ENCODE peak calls at places on chromosomes 11 and 22, in seven cellular contexts. A, O, Y, X, G, P and T are unnamed samples.

GRCh38 chr11:129143335-129143734 is 48.8 kb downstream of the ARHGAP32 start:
- DNase-seq in A (peak), O (no peak), Y (no peak), X (peak), G (no peak), P (no peak), T (no peak)

GRCh38 chr11:74505911-74506310 is 12.4 kb upstream of the LIPT2 start:
- DNase-seq in A (no peak), O (no peak), Y (no peak), X (no peak), G (no peak), P (no peak), T (no peak)

GRCh38 chr22:37571258-37571991 is 8.5 kb downstream of the LGALS2 start:
- DNase-seq in A (peak), O (no peak), Y (no peak), X (no peak), G (peak), P (no peak), T (peak)

GRCh38 chr11:75557649-75558494 is 4.2 kb upstream of the SERPINH1 start:
- DNase-seq in A (no peak), O (no peak), Y (no peak), X (no peak), G (no peak), P (no peak), T (no peak)

GRCh38 chr11:96229354-96229973 is 113.5 kb downstream of the MAML2 start:
- DNase-seq in A (no peak), O (no peak), Y (no peak), X (no peak), G (no peak), P (no peak), T (no peak)

GRCh38 chr11:96023311-96023710 is 99.4 kb upstream of the MTMR2 start:
- DNase-seq in A (no peak), O (no peak), Y (no peak), X (no peak), G (no peak), P (no peak), T (no peak)

GRCh38 chr11:85238907-85239306 is 388.2 kb downstream of the DLG2 start:
- DNase-seq in A (no peak), O (no peak), Y (no peak), X (no peak), G (no peak), P (no peak), T (no peak)

GRCh38 chr11:134913391-134913790 is 501.3 kb upstream of the B3GAT1 start:
- DNase-seq in A (no peak), O (no peak), Y (no peak), X (no peak), G (no peak), P (no peak), T (no peak)

GRCh38 chr11:15223318-15223717 is 108.6 kb downstream of the INSC start:
- DNase-seq in A (no peak), O (no peak), Y (no peak), X (no peak), G (no peak), P (no peak), T (no peak)

GRCh38 chr11:119481667-119482400 is 58.9 kb upstream of the THY1 start:
- DNase-seq in A (no peak), O (no peak), Y (no peak), X (no peak), G (no peak), P (no peak), T (no peak)

GRCh38 chr11:73384531-73384870 is 8.3 kb downstream of the RELT start:
- DNase-seq in A (no peak), O (no peak), Y (no peak), X (no peak), G (no peak), P (no peak), T (no peak)

GRCh38 chr11:120931057-120931779 is 92.7 kb upstream of the TBCEL start:
- DNase-seq in A (no peak), O (peak), Y (no peak), X (peak), G (no peak), P (no peak), T (peak)

GRCh38 chr11:27294654-27295053 is 68.4 kb downstream of the CCDC34 start:
- DNase-seq in A (no peak), O (no peak), Y (no peak), X (no peak), G (no peak), P (no peak), T (no peak)

GRCh38 chr22:10780281-10780680 is 4747.7 kb upstream of the OR11H1 start:
- DNase-seq in A (no peak), O (no peak), Y (no peak), X (no peak), G (no peak), P (no peak), T (no peak)

GRCh38 chr11:9775393-9775780 is 111.5 kb downstream of the SWAP70 start:
- DNase-seq in A (no peak), O (no peak), Y (no peak), X (no peak), G (no peak), P (no peak), T (peak)

GRCh38 chr11:95304777-95305176 is 73.8 kb upstream of the SESN3 start:
- DNase-seq in A (no peak), O (no peak), Y (no peak), X (no peak), G (no peak), P (no peak), T (no peak)

GRCh38 chr11:114074546-114075342 is 15.2 kb downstream of the ZBTB16 start:
- DNase-seq in A (no peak), O (no peak), Y (no peak), X (no peak), G (no peak), P (no peak), T (no peak)

GRCh38 chr11:9276571-9276970 is 11.4 kb upstream of the DENND5A start:
- DNase-seq in A (no peak), O (no peak), Y (no peak), X (no peak), G (no peak), P (no peak), T (no peak)

GRCh38 chr11:121391914-121392313 is 60.2 kb upstream of the SORL1 start:
- DNase-seq in A (no peak), O (no peak), Y (no peak), X (no peak), G (no peak), P (no peak), T (no peak)

GRCh38 chr22:26522012-26522411 is 9.7 kb upstream of the TFIP11 start:
- DNase-seq in A (no peak), O (no peak), Y (no peak), X (no peak), G (no peak), P (no peak), T (no peak)

GRCh38 chr22:27673839-27674238 is 127.7 kb downstream of the MN1 start:
- DNase-seq in A (no peak), O (no peak), Y (no peak), X (no peak), G (no peak), P (no peak), T (no peak)

GRCh38 chr11:120272303-120272702 is 32.4 kb downstream of the POU2F3 start:
- DNase-seq in A (no peak), O (no peak), Y (no peak), X (no peak), G (no peak), P (no peak), T (no peak)

GRCh38 chr11:118170231-118170630 is 6.2 kb downstream of the SCN2B start:
- DNase-seq in A (no peak), O (no peak), Y (no peak), X (no peak), G (no peak), P (no peak), T (no peak)

GRCh38 chr22:16975155-16975885 is 32.7 kb downstream of the GAB4 start:
- DNase-seq in A (no peak), O (no peak), Y (no peak), X (no peak), G (no peak), P (no peak), T (no peak)

GRCh38 chr11:117387992-117388765 is 60.5 kb downstream of the CEP164 start:
- DNase-seq in A (no peak), O (no peak), Y (no peak), X (no peak), G (no peak), P (no peak), T (no peak)

GRCh38 chr11:102171101-102171500 is 60.9 kb downstream of the YAP1 start:
- DNase-seq in A (no peak), O (no peak), Y (no peak), X (no peak), G (no peak), P (no peak), T (no peak)

GRCh38 chr11:124738713-124739478 is 846 bp upstream of the NRGN start:
- DNase-seq in A (no peak), O (no peak), Y (no peak), X (no peak), G (no peak), P (no peak), T (no peak)

GRCh38 chr11:130478204-130478701 is 29.8 kb downstream of the ADAMTS15 start:
- DNase-seq in A (no peak), O (no peak), Y (no peak), X (no peak), G (peak), P (peak), T (no peak)

GRCh38 chr11:64891215-64891848 is 12.9 kb upstream of the EHD1 start:
- DNase-seq in A (no peak), O (no peak), Y (no peak), X (no peak), G (no peak), P (no peak), T (no peak)

GRCh38 chr22:30828187-30829155 is 133.8 kb downstream of the OSBP2 start:
- DNase-seq in A (no peak), O (no peak), Y (no peak), X (no peak), G (no peak), P (peak), T (no peak)

GRCh38 chr11:111764621-111765020 is 1.6 kb downstream of the PPP2R1B start:
- DNase-seq in A (no peak), O (no peak), Y (no peak), X (no peak), G (no peak), P (no peak), T (no peak)

GRCh38 chr11:93729129-93729616 is 12.1 kb downstream of the TAF1D start:
- DNase-seq in A (no peak), O (no peak), Y (no peak), X (no peak), G (no peak), P (no peak), T (peak)

GRCh38 chr22:28116261-28116673 is 197.2 kb upstream of the PITPNB start:
- DNase-seq in A (no peak), O (no peak), Y (no peak), X (no peak), G (no peak), P (no peak), T (peak)

GRCh38 chr11:100831929-100832480 is 144.9 kb downstream of the ARHGAP42 start:
- DNase-seq in A (no peak), O (no peak), Y (no peak), X (no peak), G (no peak), P (no peak), T (no peak)

GRCh38 chr11:69700278-69701140 is 3.3 kb downstream of the FGF19 start:
- DNase-seq in A (no peak), O (peak), Y (no peak), X (peak), G (peak), P (peak), T (peak)
- H2AFZ ChIP-seq in A (peak), O (no peak), Y (no peak), X (no peak), G (no peak), P (no peak), T (no peak)

GRCh38 chr11:67395555-67396257 is 3.9 kb downstream of the RAD9A start:
- DNase-seq in A (no peak), O (peak), Y (no peak), X (no peak), G (no peak), P (no peak), T (no peak)
- TF ChIP-seq POLR2AphosphoS5 in A (no peak), O (no peak), Y (no peak), X (no peak), G (no peak), P (no peak), T (no peak)

GRCh38 chr22:50107529-50107928 is 17.7 kb downstream of the MOV10L1 start:
- DNase-seq in A (no peak), O (no peak), Y (no peak), X (no peak), G (no peak), P (no peak), T (no peak)

GRCh38 chr22:50101870-50102565 is 12.2 kb downstream of the MOV10L1 start:
- DNase-seq in A (no peak), O (no peak), Y (no peak), X (no peak), G (no peak), P (no peak), T (no peak)

GRCh38 chr22:50105529-50106100 is 15.8 kb downstream of the MOV10L1 start:
- DNase-seq in A (no peak), O (no peak), Y (peak), X (no peak), G (no peak), P (no peak), T (no peak)

GRCh38 chr22:50104149-50104548 is 14.3 kb downstream of the MOV10L1 start:
- DNase-seq in A (no peak), O (no peak), Y (no peak), X (no peak), G (no peak), P (no peak), T (no peak)

GRCh38 chr22:50102946-50103345 is 13.1 kb downstream of the MOV10L1 start:
- DNase-seq in A (peak), O (peak), Y (no peak), X (peak), G (no peak), P (no peak), T (peak)
- H2AFZ ChIP-seq in A (no peak), O (peak), Y (peak), X (no peak), G (no peak), P (no peak), T (no peak)

DNA sequence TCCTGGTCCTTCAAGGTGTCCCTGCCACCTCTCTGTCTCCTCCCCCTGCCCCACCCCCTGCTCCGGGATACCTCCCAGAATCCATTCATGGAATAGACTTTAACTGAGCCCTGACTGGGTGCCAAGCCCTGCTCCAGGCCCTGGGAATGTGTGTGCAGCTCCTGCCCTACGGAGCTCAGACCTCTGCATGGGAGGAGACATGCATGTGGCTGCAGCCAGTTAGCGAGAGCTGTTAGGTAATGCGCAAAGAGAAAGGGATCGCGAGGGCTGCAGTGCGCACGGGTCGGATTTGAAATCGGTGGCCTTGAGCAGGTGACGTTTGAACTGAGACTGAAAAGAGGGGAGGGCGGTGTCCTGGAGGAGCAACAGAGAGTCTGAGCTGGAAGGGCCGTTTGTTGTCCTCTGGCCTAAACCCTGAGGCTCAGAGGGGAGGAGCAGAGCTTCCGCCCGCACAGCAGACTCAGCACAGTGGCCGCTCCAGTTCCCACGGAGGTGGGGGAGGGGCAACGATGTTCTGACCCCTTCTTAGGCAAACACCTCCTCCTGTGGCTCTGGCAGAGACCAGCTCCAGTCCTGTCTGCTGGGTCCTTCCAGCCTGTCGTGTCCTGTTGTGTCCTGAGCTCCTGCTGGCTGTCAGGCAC is 19.8 kb upstream of the LRRC10B start:
- DNase-seq in A (no peak), O (peak), Y (no peak), X (peak), G (peak), P (peak), T (peak)
- TF ChIP-seq POLR2AphosphoS5 in A (no peak), O (no peak), Y (no peak), X (no peak), G (no peak), P (no peak), T (no peak)

DNA sequence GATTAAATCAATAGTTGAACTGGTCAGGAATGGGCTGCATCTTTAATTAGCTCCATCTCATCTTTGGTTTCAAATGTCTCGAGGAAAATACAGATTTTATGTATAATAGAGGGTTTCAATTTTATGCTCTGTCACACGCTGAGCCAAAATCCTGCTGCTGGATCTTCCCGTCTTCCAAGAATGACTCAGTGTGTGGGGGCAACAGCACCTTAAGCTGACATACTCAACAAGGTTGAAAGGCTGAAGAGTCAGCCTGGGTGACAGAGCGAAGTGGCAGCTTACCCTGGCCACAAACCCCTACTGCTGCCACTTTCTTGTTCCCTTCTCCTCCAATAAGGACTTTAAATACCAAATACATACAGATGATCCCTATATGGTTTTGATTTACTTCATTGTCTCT is 9.0 kb upstream of the PCF11 start:
- DNase-seq in A (no peak), O (no peak), Y (no peak), X (no peak), G (no peak), P (no peak), T (no peak)
- H2AFZ ChIP-seq in A (peak), O (peak), Y (no peak), X (no peak), G (peak), P (no peak), T (no peak)

DNA sequence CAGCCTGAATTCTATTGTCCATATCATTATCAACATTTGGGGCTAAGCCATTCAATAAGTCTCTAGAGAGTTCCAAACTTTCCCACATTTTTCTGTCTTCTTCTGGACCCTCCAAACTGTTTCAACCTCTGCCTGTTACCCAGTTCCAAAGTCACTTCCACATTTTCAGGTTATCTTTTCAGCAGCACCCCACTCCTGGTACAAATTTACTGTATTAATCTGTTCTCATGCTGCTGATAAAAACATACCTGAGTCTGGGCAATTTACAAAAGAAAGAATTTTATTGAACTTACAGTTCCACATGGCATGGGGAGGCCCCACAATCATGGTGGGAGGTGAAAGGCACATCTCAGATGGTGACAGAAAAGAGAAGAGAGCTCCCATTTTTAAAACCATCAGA is 5.8 kb downstream of the OR5AK2 start:
- DNase-seq in A (no peak), O (no peak), Y (no peak), X (no peak), G (no peak), P (no peak), T (no peak)
- TF ChIP-seq POLR2AphosphoS5 in A (no peak), O (no peak), Y (no peak), X (no peak), G (no peak), P (no peak), T (no peak)

GRCh38 chr11:394858-395655 is 1.0 kb downstream of the PKP3 start:
- DNase-seq in A (no peak), O (peak), Y (no peak), X (no peak), G (no peak), P (no peak), T (no peak)

GRCh38 chr11:396511-396947 is 2.5 kb downstream of the PKP3 start:
- DNase-seq in A (no peak), O (no peak), Y (no peak), X (peak), G (peak), P (no peak), T (peak)

GRCh38 chr11:395866-396265 is 1.9 kb downstream of the PKP3 start:
- DNase-seq in A (no peak), O (no peak), Y (no peak), X (no peak), G (no peak), P (no peak), T (no peak)

GRCh38 chr11:398826-399225 is 4.8 kb downstream of the PKP3 start:
- DNase-seq in A (no peak), O (no peak), Y (no peak), X (no peak), G (no peak), P (no peak), T (no peak)

DNA sequence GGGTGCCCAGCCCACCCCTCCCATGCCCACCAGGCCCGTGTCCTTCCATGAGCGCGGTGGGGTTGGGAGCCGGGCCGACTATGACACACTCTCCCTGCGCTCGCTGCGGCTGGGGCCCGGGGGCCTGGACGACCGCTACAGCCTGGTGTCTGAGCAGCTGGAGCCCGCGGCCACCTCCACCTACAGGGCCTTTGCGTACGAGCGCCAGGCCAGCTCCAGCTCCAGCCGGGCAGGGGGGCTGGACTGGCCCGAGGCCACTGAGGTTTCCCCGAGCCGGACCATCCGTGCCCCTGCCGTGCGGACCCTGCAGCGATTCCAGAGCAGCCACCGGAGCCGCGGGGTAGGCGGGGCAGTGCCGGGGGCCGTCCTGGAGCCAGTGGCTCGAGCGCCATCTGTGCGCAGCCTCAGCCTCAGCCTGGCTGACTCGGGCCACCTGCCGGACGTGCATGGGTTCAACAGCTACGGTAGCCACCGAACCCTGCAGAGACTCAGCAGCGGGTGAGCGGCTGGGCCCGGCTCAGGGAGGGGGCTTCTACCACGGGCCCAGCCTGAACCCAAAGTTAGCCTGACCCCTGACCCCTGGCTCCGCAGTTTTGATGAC is 3.0 kb downstream of the PKP3 start:
- DNase-seq in A (no peak), O (no peak), Y (no peak), X (peak), G (peak), P (no peak), T (no peak)
- H2AFZ ChIP-seq in A (no peak), O (no peak), Y (peak), X (no peak), G (peak), P (no peak), T (no peak)